ENCODE peak calls at places on chromosomes 6 and 20, in seven cellular contexts. I is HCT116, D is WTC11, T is Panc1, P is choroid plexus epithelial cell, W is hepatocyte, E is AG10803. S is an unnamed sample.

GRCh38 chr20:43944653-43945235 is 30.1 kb downstream of the TOX2 start:
- DNase-seq in W (no peak), T (no peak), P (no peak), D (no peak), I (no peak), E (no peak), S (no peak)

GRCh38 chr6:169881976-169882375 is 130.6 kb downstream of the ERMARD start:
- DNase-seq in W (no peak), I (no peak), E (no peak), P (no peak), T (no peak), D (no peak), S (no peak)

GRCh38 chr6:136720045-136720760 is 72.1 kb downstream of the MAP3K5 start:
- DNase-seq in P (no peak), I (no peak), E (no peak), T (no peak), D (no peak), W (no peak), S (no peak)

GRCh38 chr6:125357515-125358256 is 55.9 kb upstream of the HDDC2 start:
- DNase-seq in W (peak), T (no peak), P (peak), D (no peak), E (no peak), I (no peak), S (no peak)

GRCh38 chr20:43537921-43538854 is 20.6 kb upstream of the SGK2 start:
- DNase-seq in I (peak), D (peak), P (peak), T (peak), W (peak), E (peak), S (peak)

GRCh38 chr6:109441069-109441816 is 719 bp downstream of the SMPD2 start:
- DNase-seq in E (peak), P (peak), T (no peak), D (peak), W (peak), I (no peak), S (no peak)

GRCh38 chr6:82183642-82184282 is 63.8 kb downstream of the IBTK start:
- DNase-seq in P (no peak), E (peak), T (no peak), D (no peak), I (no peak), W (no peak), S (no peak)

GRCh38 chr6:75673885-75674284 is 72.2 kb downstream of the SENP6 start:
- DNase-seq in D (no peak), E (no peak), T (peak), W (no peak), I (no peak), P (peak), S (no peak)

GRCh38 chr20:38290829-38291581 is 13.0 kb upstream of the BPI start:
- DNase-seq in D (peak), P (peak), I (no peak), E (peak), T (no peak), W (peak), S (no peak)

GRCh38 chr20:41095110-41095969 is 42.0 kb upstream of the PLCG1 start:
- DNase-seq in D (peak), W (peak), E (peak), P (peak), I (peak), T (peak), S (peak)

GRCh38 chr6:43496370-43497128 is 13.6 kb downstream of the LRRC73 start:
- DNase-seq in E (peak), P (peak), T (no peak), W (peak), I (no peak), D (peak), S (no peak)

GRCh38 chr6:34412643-34413214 is 13.1 kb downstream of the RPS10 start:
- DNase-seq in W (no peak), D (no peak), P (peak), T (no peak), E (peak), I (no peak), S (no peak)

GRCh38 chr20:52047811-52048302 is 143.7 kb downstream of the ZFP64 start:
- DNase-seq in I (no peak), W (no peak), E (no peak), D (no peak), T (no peak), P (peak), S (no peak)

GRCh38 chr20:46063652-46064054 is 26.1 kb downstream of the NCOA5 start:
- DNase-seq in E (no peak), T (no peak), W (no peak), P (no peak), I (no peak), D (no peak), S (no peak)

GRCh38 chr20:3648941-3649340 is 14.3 kb downstream of the GFRA4 start:
- DNase-seq in I (no peak), W (no peak), E (no peak), P (no peak), D (no peak), T (no peak), S (no peak)

GRCh38 chr6:138531387-138531786 is 32.1 kb upstream of the NHSL1 start:
- DNase-seq in I (no peak), E (no peak), D (no peak), T (no peak), P (no peak), W (no peak), S (no peak)

GRCh38 chr6:159112714-159113113 is 56.5 kb upstream of the FNDC1 start:
- DNase-seq in T (no peak), I (no peak), E (no peak), P (no peak), D (no peak), W (no peak), S (no peak)

GRCh38 chr6:127192911-127193503 is 73.7 kb upstream of the RNF146 start:
- DNase-seq in W (no peak), T (no peak), D (no peak), P (peak), E (peak), I (no peak), S (no peak)

GRCh38 chr6:49923826-49924225 is 40.1 kb downstream of the DEFB114 start:
- DNase-seq in T (no peak), P (no peak), E (peak), D (peak), I (no peak), W (no peak), S (no peak)

GRCh38 chr20:38272961-38273360 is 12.4 kb upstream of the KIAA1755 start:
- DNase-seq in P (peak), E (peak), W (no peak), I (no peak), D (no peak), T (no peak), S (no peak)

GRCh38 chr6:33018904-33019303 is 9.5 kb upstream of the HLA-DOA start:
- DNase-seq in W (peak), D (no peak), P (peak), T (no peak), E (peak), I (no peak), S (no peak)

GRCh38 chr20:37520417-37520751 is 666 bp upstream of the NNAT start:
- DNase-seq in W (no peak), E (no peak), P (peak), I (no peak), T (no peak), D (no peak), S (no peak)

GRCh38 chr6:149863596-149863845 is 638 bp downstream of the LRP11 start:
- DNase-seq in W (no peak), T (no peak), P (no peak), I (no peak), E (no peak), D (no peak), S (peak)

GRCh38 chr6:165883851-165884640 is 221.0 kb upstream of the PDE10A start:
- DNase-seq in P (peak), W (no peak), E (peak), T (no peak), D (no peak), I (no peak), S (no peak)

GRCh38 chr20:10671850-10672578 is 1.8 kb downstream of the JAG1 start:
- DNase-seq in I (no peak), D (peak), W (peak), T (no peak), P (peak), E (peak), S (no peak)

GRCh38 chr6:8187209-8187608 is 84.9 kb upstream of the EEF1E1 start:
- DNase-seq in E (no peak), P (no peak), T (no peak), I (no peak), D (no peak), W (no peak), S (no peak)

GRCh38 chr6:7566031-7566556 is 23.9 kb upstream of the SNRNP48 start:
- DNase-seq in I (no peak), E (peak), W (no peak), P (no peak), D (no peak), T (no peak), S (no peak)

GRCh38 chr6:169212436-169212835 is 41.2 kb downstream of the THBS2 start:
- DNase-seq in T (no peak), P (peak), D (no peak), I (no peak), W (no peak), E (no peak), S (no peak)

GRCh38 chr6:34182751-34183531 is 37.1 kb upstream of the GRM4 start:
- DNase-seq in E (peak), P (no peak), D (no peak), T (no peak), I (no peak), W (no peak), S (no peak)

GRCh38 chr6:103870970-103871369 is 988.7 kb downstream of the HACE1 start:
- DNase-seq in P (no peak), T (no peak), I (no peak), E (no peak), W (no peak), D (no peak), S (no peak)

GRCh38 chr6:6891074-6891754 is 216.5 kb upstream of the RREB1 start:
- DNase-seq in D (peak), E (no peak), W (peak), I (no peak), P (no peak), T (no peak), S (no peak)

GRCh38 chr20:63595416-63596127 is 21.5 kb upstream of the HELZ2 start:
- DNase-seq in W (no peak), E (no peak), T (no peak), D (no peak), I (no peak), P (no peak), S (no peak)

GRCh38 chr6:151339369-151339768 is 52.0 kb downstream of the ZBTB2 start:
- DNase-seq in P (no peak), I (no peak), T (no peak), D (no peak), E (no peak), W (no peak), S (no peak)
- TF ChIP-seq CTCF in P (no peak), I (no peak), T (no peak), D (no peak), E (no peak), W (no peak), S (no peak)

DNA sequence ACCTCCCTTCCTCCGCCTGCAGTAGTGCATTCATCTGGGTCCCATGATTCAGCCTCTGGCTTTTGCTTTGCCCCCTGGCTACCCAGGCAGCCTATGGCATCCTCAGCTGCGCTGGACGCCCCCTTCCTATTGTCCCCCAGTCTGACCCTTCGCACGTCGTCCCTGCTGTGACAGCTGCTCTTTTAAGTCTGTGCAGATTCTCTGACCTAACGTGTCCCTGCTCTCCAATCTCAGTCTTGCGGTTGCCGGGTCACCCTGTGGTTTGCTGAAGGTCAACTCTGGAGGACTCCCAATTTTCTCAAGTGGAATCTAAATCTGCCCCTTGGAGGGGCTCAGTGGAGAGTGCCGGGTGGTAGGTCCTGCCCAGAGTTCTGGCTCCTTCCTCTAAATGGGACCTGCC is 294.3 kb downstream of the CDC5L start:
- DNase-seq in D (no peak), T (no peak), E (no peak), W (no peak), I (no peak), P (peak), S (no peak)
- TF ChIP-seq CTCF in D (no peak), T (no peak), E (no peak), W (no peak), I (no peak), P (peak), S (no peak)

GRCh38 chr6:26196846-26197683 is 109.8 kb downstream of the HFE start:
- DNase-seq in P (peak), W (peak), T (peak), I (peak), E (peak), D (peak), S (peak)
- TF ChIP-seq CTCF in P (peak), W (no peak), T (no peak), I (no peak), E (peak), D (no peak), S (no peak)

GRCh38 chr20:36015806-36016401 is 47.5 kb downstream of the CNBD2 start:
- DNase-seq in W (no peak), D (no peak), P (no peak), E (no peak), T (no peak), I (no peak), S (no peak)

GRCh38 chr20:36008461-36009035 is 40.2 kb downstream of the CNBD2 start:
- DNase-seq in P (no peak), D (no peak), I (no peak), E (no peak), W (no peak), T (no peak), S (no peak)

GRCh38 chr20:36010745-36011326 is 42.4 kb downstream of the CNBD2 start:
- DNase-seq in T (no peak), I (no peak), D (no peak), P (no peak), W (no peak), E (no peak), S (no peak)

DNA sequence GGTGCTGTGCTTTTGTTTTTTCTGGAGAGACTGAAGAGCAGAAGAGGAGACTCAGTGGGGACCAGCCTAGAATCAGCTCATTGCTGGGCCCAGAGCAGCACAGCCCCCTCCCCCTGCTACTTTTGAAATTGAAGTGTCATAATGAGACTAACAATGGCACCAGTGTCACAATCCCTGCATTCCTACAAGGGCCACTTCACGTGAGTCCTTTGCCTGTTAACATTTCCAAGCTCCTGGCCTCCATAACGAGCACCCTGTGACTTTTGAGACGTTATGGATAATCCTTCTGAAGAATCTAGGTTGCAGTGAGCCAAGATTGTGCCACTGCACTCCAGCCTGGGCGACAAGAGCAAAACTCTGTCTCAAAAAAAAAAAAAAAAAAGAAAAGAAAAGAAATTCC is 41.7 kb downstream of the CNBD2 start:
- DNase-seq in P (no peak), D (no peak), I (no peak), T (no peak), E (no peak), W (no peak), S (no peak)
- TF ChIP-seq CTCF in P (no peak), D (no peak), I (no peak), T (no peak), E (no peak), W (no peak), S (no peak)

GRCh38 chr6:151443449-151443848 is 8.5 kb downstream of the RMND1 start:
- DNase-seq in P (no peak), E (peak), D (no peak), I (no peak), W (no peak), T (no peak), S (no peak)

GRCh38 chr6:151440498-151440897 is 11.4 kb downstream of the RMND1 start:
- DNase-seq in D (no peak), P (no peak), E (no peak), T (no peak), W (no peak), I (no peak), S (no peak)

GRCh38 chr6:151440930-151441329 is 11.0 kb downstream of the RMND1 start:
- DNase-seq in E (peak), I (no peak), W (no peak), P (peak), D (no peak), T (no peak), S (no peak)

GRCh38 chr6:151442359-151442758 is 9.6 kb downstream of the RMND1 start:
- DNase-seq in T (no peak), P (no peak), D (no peak), W (no peak), E (no peak), I (no peak), S (no peak)

DNA sequence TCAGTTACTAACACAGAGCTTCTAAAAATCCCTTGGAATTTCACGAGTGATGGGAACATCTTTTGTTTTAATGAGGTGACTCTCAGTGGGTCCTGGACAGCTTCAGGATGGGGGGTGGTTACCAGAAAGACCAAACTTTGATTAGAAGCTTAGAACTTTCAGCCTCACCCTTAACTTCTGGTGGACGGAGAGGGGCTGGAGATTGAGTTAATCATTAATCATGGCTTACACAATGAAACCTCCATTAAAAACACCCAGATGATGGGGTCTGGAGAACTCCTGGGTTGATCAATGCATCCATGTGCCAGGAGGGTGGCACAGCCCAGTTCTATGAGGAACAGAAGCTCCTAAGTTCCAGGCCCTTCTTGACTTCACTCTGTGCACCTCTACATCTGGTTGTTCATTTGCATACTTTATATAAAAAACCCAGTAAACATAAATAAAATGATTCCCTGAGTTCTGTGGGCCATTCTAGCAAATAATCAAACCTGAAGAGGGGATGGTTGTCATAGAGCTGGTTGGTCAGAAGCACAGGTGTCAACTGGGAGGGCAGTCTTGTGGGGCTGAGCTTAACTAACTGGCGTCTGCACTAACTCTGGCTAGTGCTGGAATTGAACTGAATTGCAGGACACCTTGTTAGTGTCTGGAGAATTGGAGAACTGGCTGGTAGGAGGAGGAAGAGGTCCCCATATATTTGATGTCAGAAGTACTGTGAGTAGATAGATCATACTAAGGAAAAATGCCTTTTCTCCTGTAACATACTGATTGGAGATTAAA is 10.3 kb downstream of the RMND1 start:
- DNase-seq in W (no peak), P (no peak), T (no peak), E (no peak), D (no peak), I (no peak), S (no peak)
- TF ChIP-seq CTCF in W (no peak), P (no peak), T (no peak), E (no peak), D (no peak), I (no peak), S (no peak)

GRCh38 chr6:36874443-36875249 is at the start of gene PPIL1:
- DNase-seq in E (peak), I (peak), P (peak), D (peak), W (peak), T (peak), S (peak)

GRCh38 chr6:36873115-36873514 is 1.5 kb downstream of the PPIL1 start:
- DNase-seq in T (no peak), D (no peak), E (no peak), I (no peak), W (no peak), P (no peak), S (no peak)

GRCh38 chr6:36874016-36874442 is 574 bp downstream of the PPIL1 start:
- DNase-seq in I (no peak), E (peak), D (no peak), P (peak), T (no peak), W (no peak), S (no peak)

GRCh38 chr6:36875250-36875633 is 639 bp upstream of the PPIL1 start:
- DNase-seq in T (no peak), P (no peak), E (no peak), I (no peak), D (no peak), W (no peak), S (no peak)

GRCh38 chr6:36873612-36874011 is 991 bp downstream of the PPIL1 start:
- DNase-seq in W (no peak), E (no peak), P (peak), T (no peak), D (no peak), I (no peak), S (no peak)
- TF ChIP-seq CTCF in W (peak), E (no peak), P (peak), T (peak), D (no peak), I (peak), S (no peak)

GRCh38 chr20:54172856-54173652 is 732 bp downstream of the CYP24A1 start:
- DNase-seq in P (no peak), I (no peak), W (no peak), E (no peak), D (peak), T (no peak), S (no peak)
- TF ChIP-seq CTCF in P (no peak), I (no peak), W (no peak), E (no peak), D (no peak), T (no peak), S (no peak)

GRCh38 chr20:59044295-59044694 is 1.7 kb upstream of the PRELID3B start:
- DNase-seq in I (no peak), D (no peak), T (no peak), W (no peak), P (no peak), E (no peak), S (no peak)

GRCh38 chr20:59044796-59045195 is 2.2 kb upstream of the PRELID3B start:
- DNase-seq in I (no peak), P (no peak), W (no peak), D (no peak), T (no peak), E (no peak), S (no peak)

GRCh38 chr20:59043698-59044097 is 1.1 kb upstream of the PRELID3B start:
- DNase-seq in I (no peak), W (no peak), E (peak), P (no peak), T (no peak), D (no peak), S (no peak)

GRCh38 chr20:59042151-59042795 is at the start of gene PRELID3B:
- DNase-seq in T (no peak), P (peak), I (no peak), W (peak), D (peak), E (peak), S (no peak)

GRCh38 chr20:59042796-59043621 is 423 bp upstream of the PRELID3B start:
- DNase-seq in W (peak), P (peak), T (peak), I (peak), D (peak), E (peak), S (peak)
- TF ChIP-seq CTCF in W (no peak), P (no peak), T (no peak), I (no peak), D (no peak), E (no peak), S (no peak)